ENCODE peak calls at places on chromosomes 13 and 19, in nine cellular contexts. One of them, this sample, is unnamed.

GRCh38 chr19:10206226-10206873 is 11.6 kb upstream of the DNMT1 start:
- DNase-seq in ovary: no peak
- DNase-seq in pancreas: no peak
- DNase-seq in testis: no peak
- DNase-seq in neural progenitor cell: no peak
- DNase-seq in left ventricle myocardium inferior: no peak
- DNase-seq in tibial artery: no peak
- DNase-seq in colonic mucosa: no peak
- DNase-seq in effector memory CD4-positive, alpha-beta T cell: no peak
- DNase-seq in this sample: no peak

GRCh38 chr13:51523082-51523518 is 61.2 kb upstream of the WDFY2 start:
- DNase-seq in ovary: no peak
- DNase-seq in pancreas: peak; percentile 23
- DNase-seq in testis: peak; percentile 21
- DNase-seq in neural progenitor cell: no peak
- DNase-seq in left ventricle myocardium inferior: no peak
- DNase-seq in tibial artery: peak; percentile 39
- DNase-seq in colonic mucosa: no peak
- DNase-seq in effector memory CD4-positive, alpha-beta T cell: peak; percentile 9
- DNase-seq in this sample: peak; percentile 25

GRCh38 chr13:111561091-111561778 is 240.8 kb downstream of the TEX29 start:
- DNase-seq in ovary: no peak
- DNase-seq in pancreas: no peak
- DNase-seq in testis: no peak
- DNase-seq in neural progenitor cell: no peak
- DNase-seq in left ventricle myocardium inferior: no peak
- DNase-seq in tibial artery: no peak
- DNase-seq in colonic mucosa: no peak
- DNase-seq in effector memory CD4-positive, alpha-beta T cell: no peak
- DNase-seq in this sample: no peak

GRCh38 chr13:26693749-26694463 is 66.7 kb downstream of the GPR12 start:
- DNase-seq in ovary: no peak
- DNase-seq in pancreas: no peak
- DNase-seq in testis: no peak
- DNase-seq in neural progenitor cell: no peak
- DNase-seq in left ventricle myocardium inferior: no peak
- DNase-seq in tibial artery: no peak
- DNase-seq in colonic mucosa: no peak
- DNase-seq in effector memory CD4-positive, alpha-beta T cell: no peak
- DNase-seq in this sample: no peak

GRCh38 chr19:58395220-58395978 is at the start of gene RNF225:
- DNase-seq in ovary: no peak
- DNase-seq in pancreas: peak; percentile 27
- DNase-seq in testis: no peak
- DNase-seq in neural progenitor cell: no peak
- DNase-seq in left ventricle myocardium inferior: no peak
- DNase-seq in tibial artery: no peak
- DNase-seq in colonic mucosa: peak; percentile 66
- DNase-seq in effector memory CD4-positive, alpha-beta T cell: no peak
- DNase-seq in this sample: peak; percentile 89

GRCh38 chr19:2607712-2608601 is 94.5 kb downstream of the GNG7 start:
- DNase-seq in ovary: no peak
- DNase-seq in pancreas: no peak
- DNase-seq in testis: no peak
- DNase-seq in neural progenitor cell: no peak
- DNase-seq in left ventricle myocardium inferior: no peak
- DNase-seq in tibial artery: peak; percentile 11
- DNase-seq in colonic mucosa: no peak
- DNase-seq in effector memory CD4-positive, alpha-beta T cell: peak; percentile 58
- DNase-seq in this sample: no peak

GRCh38 chr19:39413903-39414608 is 1.6 kb downstream of the PLEKHG2 start:
- DNase-seq in ovary: peak; percentile 36
- DNase-seq in pancreas: no peak
- DNase-seq in testis: no peak
- DNase-seq in neural progenitor cell: peak; percentile 60
- DNase-seq in left ventricle myocardium inferior: no peak
- DNase-seq in tibial artery: peak; percentile 59
- DNase-seq in colonic mucosa: peak; percentile 43
- DNase-seq in effector memory CD4-positive, alpha-beta T cell: no peak
- DNase-seq in this sample: no peak

GRCh38 chr19:1089126-1089771 is 5.9 kb downstream of the POLR2E start:
- DNase-seq in ovary: no peak
- DNase-seq in pancreas: no peak
- DNase-seq in testis: no peak
- DNase-seq in neural progenitor cell: no peak
- DNase-seq in left ventricle myocardium inferior: no peak
- DNase-seq in tibial artery: no peak
- DNase-seq in colonic mucosa: no peak
- DNase-seq in effector memory CD4-positive, alpha-beta T cell: no peak
- DNase-seq in this sample: no peak

GRCh38 chr13:102045713-102046112 is 356.1 kb downstream of the FGF14 start:
- DNase-seq in ovary: no peak
- DNase-seq in pancreas: no peak
- DNase-seq in testis: no peak
- DNase-seq in neural progenitor cell: peak; percentile 54
- DNase-seq in left ventricle myocardium inferior: no peak
- DNase-seq in tibial artery: no peak
- DNase-seq in colonic mucosa: no peak
- DNase-seq in effector memory CD4-positive, alpha-beta T cell: no peak
- DNase-seq in this sample: no peak

DNA sequence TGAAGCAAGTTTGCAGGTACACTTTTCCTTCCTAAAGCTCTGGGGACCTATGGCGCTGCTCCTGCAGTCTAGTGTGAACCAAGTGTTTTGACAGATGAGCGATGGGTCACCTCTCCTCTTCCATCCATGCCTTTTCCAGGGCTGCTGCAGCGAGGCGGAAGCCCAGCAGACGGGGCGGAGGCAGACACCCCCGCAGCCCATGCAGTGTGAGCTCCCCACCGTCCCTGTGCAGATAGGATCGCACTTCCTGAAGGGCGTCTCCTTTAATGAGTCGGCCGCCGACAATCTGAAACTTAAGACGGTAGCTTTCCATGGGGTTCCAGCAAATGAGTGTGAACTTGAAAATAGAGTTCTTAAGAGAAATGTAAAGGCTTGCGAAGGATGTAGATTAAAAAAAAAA is 37.1 kb upstream of the GPI start:
- DNase-seq in ovary: no peak
- DNase-seq in pancreas: no peak
- DNase-seq in testis: no peak
- DNase-seq in neural progenitor cell: no peak
- DNase-seq in left ventricle myocardium inferior: peak; percentile 43
- DNase-seq in tibial artery: no peak
- DNase-seq in colonic mucosa: no peak
- DNase-seq in effector memory CD4-positive, alpha-beta T cell: no peak
- DNase-seq in this sample: no peak
- H3K27ac ChIP-seq in ovary: no peak overlapping the region
- H3K27ac ChIP-seq in pancreas: no peak overlapping the region
- H3K27ac ChIP-seq in testis: no peak overlapping the region
- H3K27ac ChIP-seq in neural progenitor cell: no peak overlapping the region
- H3K27ac ChIP-seq in left ventricle myocardium inferior: peak overlapping the region; percentile 75
- H3K27ac ChIP-seq in tibial artery: no peak overlapping the region
- H3K27ac ChIP-seq in colonic mucosa: no peak overlapping the region
- H3K27ac ChIP-seq in effector memory CD4-positive, alpha-beta T cell: no peak overlapping the region
- H3K27ac ChIP-seq in this sample: peak overlapping the region; percentile 3

GRCh38 chr19:7463575-7463974 is 25.3 kb downstream of the PEX11G start:
- DNase-seq in ovary: no peak
- DNase-seq in pancreas: no peak
- DNase-seq in testis: no peak
- DNase-seq in neural progenitor cell: no peak
- DNase-seq in left ventricle myocardium inferior: no peak
- DNase-seq in tibial artery: no peak
- DNase-seq in colonic mucosa: no peak
- DNase-seq in effector memory CD4-positive, alpha-beta T cell: no peak
- DNase-seq in this sample: no peak

GRCh38 chr19:7469654-7470285 is 19.1 kb downstream of the PEX11G start:
- DNase-seq in ovary: no peak
- DNase-seq in pancreas: no peak
- DNase-seq in testis: no peak
- DNase-seq in neural progenitor cell: no peak
- DNase-seq in left ventricle myocardium inferior: no peak
- DNase-seq in tibial artery: no peak
- DNase-seq in colonic mucosa: no peak
- DNase-seq in effector memory CD4-positive, alpha-beta T cell: no peak
- DNase-seq in this sample: no peak

GRCh38 chr19:7470540-7471305 is 18.1 kb downstream of the PEX11G start:
- DNase-seq in ovary: no peak
- DNase-seq in pancreas: no peak
- DNase-seq in testis: no peak
- DNase-seq in neural progenitor cell: no peak
- DNase-seq in left ventricle myocardium inferior: no peak
- DNase-seq in tibial artery: no peak
- DNase-seq in colonic mucosa: no peak
- DNase-seq in effector memory CD4-positive, alpha-beta T cell: no peak
- DNase-seq in this sample: no peak

GRCh38 chr19:7468840-7469239 is 20.0 kb downstream of the PEX11G start:
- DNase-seq in ovary: no peak
- DNase-seq in pancreas: no peak
- DNase-seq in testis: no peak
- DNase-seq in neural progenitor cell: no peak
- DNase-seq in left ventricle myocardium inferior: no peak
- DNase-seq in tibial artery: no peak
- DNase-seq in colonic mucosa: no peak
- DNase-seq in effector memory CD4-positive, alpha-beta T cell: no peak
- DNase-seq in this sample: no peak

GRCh38 chr19:7467009-7467989 is 21.5 kb downstream of the PEX11G start:
- DNase-seq in ovary: no peak
- DNase-seq in pancreas: no peak
- DNase-seq in testis: no peak
- DNase-seq in neural progenitor cell: no peak
- DNase-seq in left ventricle myocardium inferior: no peak
- DNase-seq in tibial artery: no peak
- DNase-seq in colonic mucosa: no peak
- DNase-seq in effector memory CD4-positive, alpha-beta T cell: no peak
- DNase-seq in this sample: no peak
- H3K27ac ChIP-seq in ovary: no peak overlapping the region
- H3K27ac ChIP-seq in pancreas: no peak overlapping the region
- H3K27ac ChIP-seq in testis: no peak overlapping the region
- H3K27ac ChIP-seq in neural progenitor cell: no peak overlapping the region
- H3K27ac ChIP-seq in left ventricle myocardium inferior: no peak overlapping the region
- H3K27ac ChIP-seq in tibial artery: no peak overlapping the region
- H3K27ac ChIP-seq in colonic mucosa: no peak overlapping the region
- H3K27ac ChIP-seq in effector memory CD4-positive, alpha-beta T cell: no peak overlapping the region
- H3K27ac ChIP-seq in this sample: no peak overlapping the region

DNA sequence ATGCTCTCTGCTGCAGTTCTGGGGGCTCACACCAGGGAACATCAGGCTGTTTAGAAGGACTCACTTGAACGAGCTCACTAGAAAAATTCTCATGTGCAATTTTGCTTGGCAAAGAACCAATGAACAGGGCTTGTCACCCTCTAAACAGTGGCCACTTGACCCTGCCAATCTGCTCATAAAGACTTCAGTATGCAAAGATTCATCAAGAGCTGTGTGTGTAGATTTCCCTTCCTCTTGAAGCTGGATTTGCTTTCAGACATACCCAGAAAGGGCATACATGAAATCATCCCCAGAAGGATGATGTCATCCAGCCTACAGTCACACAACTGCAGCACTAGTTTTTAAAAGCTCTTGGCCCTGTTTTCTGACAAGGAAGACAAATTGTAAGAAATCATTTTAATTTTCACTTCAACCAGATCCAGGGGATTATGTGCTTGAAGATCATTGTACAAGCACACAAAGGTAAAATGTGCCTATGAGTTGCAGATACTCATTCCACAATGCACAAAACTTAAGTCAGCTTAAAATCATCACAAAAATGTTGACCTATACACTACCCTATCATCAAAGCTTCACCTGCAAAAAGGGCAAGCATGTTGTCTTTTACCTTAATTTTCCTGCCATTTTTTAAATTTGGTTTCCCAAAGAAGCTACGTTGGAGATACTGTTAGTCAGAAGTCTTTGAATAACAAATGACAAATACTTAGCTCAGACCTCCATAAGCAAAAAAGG is 5.2 kb upstream of the STK24 start:
- DNase-seq in ovary: no peak
- DNase-seq in pancreas: no peak
- DNase-seq in testis: no peak
- DNase-seq in neural progenitor cell: no peak
- DNase-seq in left ventricle myocardium inferior: no peak
- DNase-seq in tibial artery: no peak
- DNase-seq in colonic mucosa: no peak
- DNase-seq in effector memory CD4-positive, alpha-beta T cell: no peak
- DNase-seq in this sample: no peak
- H3K27ac ChIP-seq in ovary: no peak overlapping the region
- H3K27ac ChIP-seq in pancreas: no peak overlapping the region
- H3K27ac ChIP-seq in testis: no peak overlapping the region
- H3K27ac ChIP-seq in neural progenitor cell: no peak overlapping the region
- H3K27ac ChIP-seq in left ventricle myocardium inferior: no peak overlapping the region
- H3K27ac ChIP-seq in tibial artery: no peak overlapping the region
- H3K27ac ChIP-seq in colonic mucosa: no peak overlapping the region
- H3K27ac ChIP-seq in effector memory CD4-positive, alpha-beta T cell: no peak overlapping the region
- H3K27ac ChIP-seq in this sample: no peak overlapping the region

GRCh38 chr13:95236774-95237173 is 64.5 kb downstream of the ABCC4 start:
- DNase-seq in ovary: no peak
- DNase-seq in pancreas: no peak
- DNase-seq in testis: no peak
- DNase-seq in neural progenitor cell: no peak
- DNase-seq in left ventricle myocardium inferior: no peak
- DNase-seq in tibial artery: no peak
- DNase-seq in colonic mucosa: no peak
- DNase-seq in effector memory CD4-positive, alpha-beta T cell: no peak
- DNase-seq in this sample: no peak

GRCh38 chr13:95235199-95235726 is 66.0 kb downstream of the ABCC4 start:
- DNase-seq in ovary: no peak
- DNase-seq in pancreas: no peak
- DNase-seq in testis: no peak
- DNase-seq in neural progenitor cell: no peak
- DNase-seq in left ventricle myocardium inferior: no peak
- DNase-seq in tibial artery: no peak
- DNase-seq in colonic mucosa: no peak
- DNase-seq in effector memory CD4-positive, alpha-beta T cell: no peak
- DNase-seq in this sample: no peak

GRCh38 chr13:95233026-95233635 is 68.1 kb downstream of the ABCC4 start:
- DNase-seq in ovary: no peak
- DNase-seq in pancreas: no peak
- DNase-seq in testis: no peak
- DNase-seq in neural progenitor cell: no peak
- DNase-seq in left ventricle myocardium inferior: no peak
- DNase-seq in tibial artery: no peak
- DNase-seq in colonic mucosa: no peak
- DNase-seq in effector memory CD4-positive, alpha-beta T cell: no peak
- DNase-seq in this sample: no peak

GRCh38 chr13:95235944-95236343 is 65.3 kb downstream of the ABCC4 start:
- DNase-seq in ovary: no peak
- DNase-seq in pancreas: no peak
- DNase-seq in testis: no peak
- DNase-seq in neural progenitor cell: no peak
- DNase-seq in left ventricle myocardium inferior: no peak
- DNase-seq in tibial artery: no peak
- DNase-seq in colonic mucosa: no peak
- DNase-seq in effector memory CD4-positive, alpha-beta T cell: no peak
- DNase-seq in this sample: no peak

DNA sequence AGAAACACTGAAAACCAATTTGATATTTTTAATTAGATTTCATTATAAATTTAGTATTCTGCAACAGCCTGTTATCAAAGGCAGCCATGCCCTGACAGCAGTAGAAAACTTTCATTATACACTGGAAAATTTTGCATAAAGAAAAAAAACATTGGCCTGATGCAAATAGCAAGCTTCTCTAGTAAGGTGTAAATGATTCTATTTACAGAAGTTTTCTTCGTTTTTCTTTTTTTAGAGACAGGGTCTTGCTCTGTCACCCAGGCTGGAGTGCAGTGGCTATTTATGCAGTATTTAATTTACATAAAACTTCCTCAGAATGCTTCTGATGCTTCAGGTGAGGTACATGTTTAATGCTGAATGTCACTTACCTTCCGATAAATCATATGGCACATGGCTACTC is 67.0 kb downstream of the ABCC4 start:
- DNase-seq in ovary: no peak
- DNase-seq in pancreas: no peak
- DNase-seq in testis: no peak
- DNase-seq in neural progenitor cell: no peak
- DNase-seq in left ventricle myocardium inferior: no peak
- DNase-seq in tibial artery: no peak
- DNase-seq in colonic mucosa: no peak
- DNase-seq in effector memory CD4-positive, alpha-beta T cell: no peak
- DNase-seq in this sample: no peak
- H3K27ac ChIP-seq in ovary: no peak overlapping the region
- H3K27ac ChIP-seq in pancreas: no peak overlapping the region
- H3K27ac ChIP-seq in testis: no peak overlapping the region
- H3K27ac ChIP-seq in neural progenitor cell: no peak overlapping the region
- H3K27ac ChIP-seq in left ventricle myocardium inferior: no peak overlapping the region
- H3K27ac ChIP-seq in tibial artery: no peak overlapping the region
- H3K27ac ChIP-seq in colonic mucosa: no peak overlapping the region
- H3K27ac ChIP-seq in effector memory CD4-positive, alpha-beta T cell: no peak overlapping the region
- H3K27ac ChIP-seq in this sample: no peak overlapping the region

This sample was measured in prostate gland.